ENCODE peak calls at places on chromosome 22, in nine cellular contexts. T is activated naive CD8-positive, alpha-beta T cell treated with anti-CD3 and anti-CD28 coated beads for 36 hours; H is glutamatergic neuron; S is mucosa of gallbladder; I is stromal cell of bone marrow; P is activated gamma-delta T cell treated with Interleukin-2 at 50 U/mL for 16 hours; F is T-cell; R is GM23338; X is nephron progenitor cell. K is an unnamed sample.

GRCh38 chr22:45844949-45845613 is 131.9 kb downstream of the WNT7B start:
- DNase-seq in T (no peak), H (no peak), S (no peak), I (no peak), P (no peak), F (no peak), R (peak; percentile 57), X (no peak), K (no peak)

GRCh38 chr22:47044722-47045545 is 282.5 kb downstream of the TBC1D22A start:
- DNase-seq in T (no peak), H (peak; percentile 3), S (no peak), I (no peak), P (no peak), F (no peak), R (no peak), X (no peak), K (no peak)

GRCh38 chr22:20110359-20110985 is 5.4 kb upstream of the RANBP1 start:
- DNase-seq in T (no peak), H (peak; percentile 8), S (no peak), I (no peak), P (no peak), F (no peak), R (no peak), X (no peak), K (no peak)

GRCh38 chr22:38456272-38456837 is 1.4 kb upstream of the KCNJ4 start:
- DNase-seq in T (no peak), H (no peak), S (no peak), I (no peak), P (no peak), F (no peak), R (no peak), X (no peak), K (no peak)

GRCh38 chr22:42814215-42814614 is 42.9 kb downstream of the ARFGAP3 start:
- DNase-seq in T (no peak), H (no peak), S (peak; percentile 65), I (no peak), P (no peak), F (no peak), R (no peak), X (no peak), K (no peak)

GRCh38 chr22:46914481-46914880 is 152.0 kb downstream of the TBC1D22A start:
- DNase-seq in T (no peak), H (no peak), S (no peak), I (no peak), P (no peak), F (no peak), R (no peak), X (no peak), K (no peak)

GRCh38 chr22:32326647-32327046 is 31.0 kb upstream of the RFPL3 start:
- DNase-seq in T (no peak), H (no peak), S (no peak), I (no peak), P (no peak), F (no peak), R (no peak), X (no peak), K (no peak)

GRCh38 chr22:32219030-32219429 is 14.2 kb upstream of the RFPL2 start:
- DNase-seq in T (no peak), H (no peak), S (no peak), I (no peak), P (no peak), F (no peak), R (no peak), X (no peak), K (no peak)

GRCh38 chr22:38704568-38705234 is 1.0 kb upstream of the GTPBP1 start:
- DNase-seq in T (no peak), H (no peak), S (no peak), I (no peak), P (no peak), F (no peak), R (no peak), X (no peak), K (no peak)

GRCh38 chr22:33654173-33654890 is 265.9 kb downstream of the LARGE1 start:
- DNase-seq in T (no peak), H (no peak), S (no peak), I (no peak), P (no peak), F (no peak), R (peak; percentile 52), X (no peak), K (no peak)

GRCh38 chr22:24843048-24843447 is 37.0 kb downstream of the SGSM1 start:
- DNase-seq in T (no peak), H (no peak), S (no peak), I (no peak), P (no peak), F (no peak), R (peak; percentile 26), X (peak; percentile 50), K (no peak)

GRCh38 chr22:38824587-38824986 is 19.2 kb downstream of the NPTXR start:
- DNase-seq in T (peak; percentile 34), H (no peak), S (peak; percentile 75), I (peak; percentile 64), P (peak; percentile 31), F (peak; percentile 5), R (peak; percentile 98), X (peak; percentile 90), K (peak; percentile 38)

GRCh38 chr22:43098356-43098755 is 9.2 kb upstream of the TTLL1 start:
- DNase-seq in T (no peak), H (no peak), S (no peak), I (no peak), P (no peak), F (no peak), R (no peak), X (no peak), K (no peak)

GRCh38 chr22:47089796-47090460 is 327.5 kb downstream of the TBC1D22A start:
- DNase-seq in T (no peak), H (no peak), S (no peak), I (no peak), P (no peak), F (no peak), R (no peak), X (no peak), K (no peak)

GRCh38 chr22:44995715-44996114 is 14.1 kb downstream of the PHF21B start:
- DNase-seq in T (no peak), H (no peak), S (no peak), I (no peak), P (no peak), F (no peak), R (no peak), X (no peak), K (no peak)

GRCh38 chr22:38927033-38927789 is 30.2 kb upstream of the APOBEC3A start:
- DNase-seq in T (peak; percentile 56), H (peak; percentile 89), S (peak; percentile 72), I (peak; percentile 9), P (peak; percentile 47), F (peak; percentile 4), R (peak; percentile 91), X (peak; percentile 80), K (no peak)

GRCh38 chr22:21964234-21964633 is 11.6 kb upstream of the PPM1F start:
- DNase-seq in T (no peak), H (no peak), S (no peak), I (no peak), P (no peak), F (no peak), R (no peak), X (no peak), K (no peak)

GRCh38 chr22:17753401-17753989 is 20.8 kb downstream of the BID start:
- DNase-seq in T (no peak), H (no peak), S (no peak), I (peak; percentile 37), P (no peak), F (no peak), R (no peak), X (no peak), K (no peak)

GRCh38 chr22:50281384-50281760 is 11.2 kb upstream of the MAPK11 start:
- DNase-seq in T (no peak), H (no peak), S (no peak), I (no peak), P (no peak), F (no peak), R (no peak), X (no peak), K (no peak)

GRCh38 chr22:20451920-20452319 is 14.3 kb upstream of the SCARF2 start:
- DNase-seq in T (no peak), H (no peak), S (no peak), I (no peak), P (no peak), F (no peak), R (no peak), X (no peak), K (no peak)

GRCh38 chr22:17158568-17159503 is at the start of gene HDHD5:
- DNase-seq in T (peak; percentile 86), H (peak; percentile 94), S (peak; percentile 91), I (peak; percentile 61), P (peak; percentile 86), F (peak; percentile 86), R (peak; percentile 95), X (peak; percentile 92), K (peak; percentile 49)

GRCh38 chr22:46974077-46974476 is 211.6 kb downstream of the TBC1D22A start:
- DNase-seq in T (no peak), H (no peak), S (no peak), I (no peak), P (no peak), F (no peak), R (no peak), X (no peak), K (no peak)

K was measured in AG04450.